ENCODE peak calls at places on chromosomes 12 and 14, in four cellular contexts. O is A549, V is GM12878, D is K562. E is an unnamed sample.

GRCh38 chr14:91509083-91509877 is 830 bp downstream of the PPP4R3A start:
- DNase-seq in V (no peak), O (peak), D (peak), E (peak)

GRCh38 chr12:62767946-62768345 is 167.0 kb downstream of the PPM1H start:
- DNase-seq in O (no peak), D (no peak), V (no peak), E (no peak)

GRCh38 chr12:109618091-109618490 is 44.5 kb downstream of the MVK start:
- DNase-seq in V (no peak), D (no peak), O (no peak), E (no peak)

GRCh38 chr14:52399886-52400599 is 85.9 kb downstream of the PTGER2 start:
- DNase-seq in D (no peak), V (no peak), O (no peak), E (peak)

GRCh38 chr12:116153983-116154382 is 123.5 kb downstream of the MED13L start:
- DNase-seq in O (no peak), V (no peak), D (no peak), E (peak)

GRCh38 chr12:124254126-124254525 is 40.8 kb upstream of the RFLNA start:
- DNase-seq in V (no peak), D (no peak), O (no peak), E (no peak)

GRCh38 chr12:50934371-50934851 is 17.9 kb upstream of the HIGD1C start:
- DNase-seq in D (no peak), O (no peak), V (no peak), E (no peak)

GRCh38 chr12:101969-102878 is 35.7 kb downstream of the IQSEC3 start:
- DNase-seq in O (peak), V (no peak), D (peak), E (peak)

GRCh38 chr12:9124346-9125031 is 8.8 kb upstream of the A2M start:
- DNase-seq in O (no peak), D (no peak), V (no peak), E (no peak)

GRCh38 chr14:95547272-95547625 is 12.4 kb downstream of the GLRX5 start:
- DNase-seq in O (no peak), D (no peak), V (no peak), E (no peak)

GRCh38 chr14:95573313-95573712 is 38.5 kb downstream of the GLRX5 start:
- DNase-seq in V (no peak), D (no peak), O (no peak), E (no peak)

GRCh38 chr14:22491683-22492483 is 97.1 kb downstream of the DAD1 start:
- DNase-seq in O (no peak), D (no peak), V (no peak), E (no peak)

GRCh38 chr12:118102070-118102469 is 1.7 kb downstream of the VSIG10 start:
- DNase-seq in D (no peak), O (peak), V (no peak), E (no peak)

GRCh38 chr14:54207991-54208520 is 188.8 kb upstream of the CDKN3 start:
- DNase-seq in D (no peak), V (no peak), O (no peak), E (no peak)

GRCh38 chr12:41023836-41024235 is 164.3 kb upstream of the PDZRN4 start:
- DNase-seq in O (no peak), D (no peak), V (no peak), E (no peak)

GRCh38 chr12:89355243-89356068 is 3.2 kb upstream of the DUSP6 start:
- DNase-seq in O (no peak), D (no peak), V (no peak), E (no peak)

GRCh38 chr12:115897718-115898117 is 379.8 kb downstream of the MED13L start:
- DNase-seq in D (no peak), V (no peak), O (no peak), E (no peak)

GRCh38 chr14:64841121-64841611 is 38.5 kb downstream of the SPTB start:
- DNase-seq in V (no peak), D (peak), O (peak), E (peak)

GRCh38 chr14:65958664-65959562 is 527.3 kb upstream of the CCDC196 start:
- DNase-seq in O (peak), V (no peak), D (peak), E (peak)

GRCh38 chr12:47838286-47838931 is 18.7 kb upstream of the HDAC7 start:
- DNase-seq in O (peak), V (no peak), D (peak), E (peak)

GRCh38 chr14:83994020-83994419 is 1535.9 kb upstream of the FLRT2 start:
- DNase-seq in O (no peak), V (no peak), D (no peak), E (no peak)

GRCh38 chr14:100867631-100868315 is 35.7 kb downstream of the RTL1 start:
- DNase-seq in D (no peak), V (no peak), O (no peak), E (no peak)

GRCh38 chr12:7303230-7303629 is 642 bp upstream of the ACSM4 start:
- DNase-seq in O (no peak), D (peak), V (no peak), E (no peak)

GRCh38 chr12:68303850-68304249 is 28.3 kb downstream of the MDM1 start:
- DNase-seq in O (no peak), V (no peak), D (no peak), E (no peak)

GRCh38 chr14:20631023-20631820 is 10.3 kb downstream of the OR6S1 start:
- DNase-seq in D (peak), O (peak), V (no peak), E (peak)

GRCh38 chr12:120540445-120540844 is 6.3 kb downstream of the RNF10 start:
- DNase-seq in O (no peak), D (peak), V (no peak), E (no peak)

GRCh38 chr12:106300761-106301160 is 1.8 kb upstream of the TCP11L2 start:
- DNase-seq in D (peak), V (no peak), O (no peak), E (no peak)

GRCh38 chr12:26936559-26937442 is 980 bp downstream of the INTS13 start:
- DNase-seq in O (no peak), V (no peak), D (peak), E (no peak)

GRCh38 chr14:38544766-38545165 is 288.9 kb upstream of the CLEC14A start:
- DNase-seq in D (no peak), O (no peak), V (no peak), E (no peak)

GRCh38 chr14:68401855-68402254 is 391.0 kb downstream of the ZFP36L1 start:
- DNase-seq in D (no peak), O (no peak), V (peak), E (no peak)

GRCh38 chr14:50943261-50943942 is 881 bp downstream of the PYGL start:
- DNase-seq in O (peak), D (peak), V (no peak), E (peak)

GRCh38 chr12:85575115-85576096 is 260.8 kb downstream of the RASSF9 start:
- DNase-seq in O (peak), D (peak), V (peak), E (peak)

DNA sequence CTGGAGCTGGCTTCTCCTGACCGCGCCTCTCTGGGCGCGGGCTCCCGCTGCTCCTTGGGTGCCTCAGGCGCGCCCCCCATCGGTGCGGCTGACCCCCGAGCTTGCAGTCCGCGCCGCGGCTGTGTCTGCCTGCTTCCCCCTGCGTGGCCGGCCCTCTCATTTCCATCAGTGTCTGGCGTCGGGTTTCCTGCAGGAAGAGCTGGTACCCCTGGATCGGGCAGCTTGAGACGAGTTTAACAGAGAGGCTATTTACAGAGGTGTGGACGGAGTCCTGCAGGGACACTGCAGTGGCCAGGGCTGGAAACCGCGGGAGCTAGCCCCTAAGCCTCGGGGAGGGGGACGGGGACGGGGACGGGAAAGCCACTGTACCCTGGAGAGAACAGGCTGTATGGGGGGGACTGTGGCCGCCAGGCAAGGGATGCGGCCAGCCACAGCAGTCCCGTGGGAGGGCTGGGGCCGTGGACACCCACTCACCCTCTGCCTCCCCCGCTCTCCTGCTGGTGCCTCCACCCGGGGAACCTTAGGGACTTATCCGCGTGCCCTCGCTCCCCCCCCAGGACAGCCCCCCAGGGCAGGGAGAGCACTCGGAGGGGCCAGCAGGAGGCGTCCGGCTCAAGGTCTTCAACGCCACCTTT is 3.7 kb upstream of the CACNA2D4 start:
- DNase-seq in O (no peak), D (no peak), V (no peak), E (peak)
- TF ChIP-seq CTCF in O (no peak), D (no peak), V (no peak), E (no peak)

GRCh38 chr14:105497671-105498429 is 6.8 kb downstream of the TEDC1 start:
- DNase-seq in D (no peak), V (no peak), O (no peak), E (no peak)

GRCh38 chr14:105494606-105494929 is 3.5 kb downstream of the TEDC1 start:
- DNase-seq in O (no peak), V (no peak), D (no peak), E (no peak)

GRCh38 chr14:105496831-105497591 is 6.0 kb downstream of the TEDC1 start:
- DNase-seq in V (no peak), O (no peak), D (no peak), E (no peak)

GRCh38 chr14:105495101-105495989 is 4.3 kb downstream of the TEDC1 start:
- DNase-seq in O (no peak), V (no peak), D (no peak), E (no peak)

GRCh38 chr14:105495990-105496830 is 5.2 kb downstream of the TEDC1 start:
- DNase-seq in V (no peak), D (no peak), O (no peak), E (no peak)
- TF ChIP-seq JUNB in V (no peak), D (no peak), O (no peak), E (no peak)

DNA sequence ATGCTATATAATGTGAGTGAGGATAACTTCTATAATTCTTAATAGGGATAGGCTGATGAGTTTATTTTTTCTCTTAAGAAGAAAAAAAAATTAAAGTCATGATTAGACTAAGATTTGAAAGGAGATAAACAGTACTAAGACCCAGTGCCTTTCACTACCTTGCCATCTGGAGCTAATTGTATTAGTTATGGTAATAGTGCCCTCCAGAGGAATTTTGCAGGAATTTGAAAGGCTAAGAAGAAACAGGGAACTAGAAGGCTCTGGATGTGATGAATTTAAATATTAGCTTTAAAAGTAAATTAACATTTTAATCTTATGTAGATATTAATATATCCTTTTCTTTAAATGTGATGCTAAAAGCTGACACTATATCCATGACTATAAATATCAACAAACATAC is 36.6 kb upstream of the PIK3C2G start:
- DNase-seq in O (peak), V (no peak), D (no peak), E (peak)
- TF ChIP-seq CTCF in O (peak), V (peak), D (peak), E (peak)

GRCh38 chr12:46743471-46743870 is 82.3 kb downstream of the SLC38A4 start:
- DNase-seq in O (no peak), D (no peak), V (no peak), E (no peak)

GRCh38 chr12:46749322-46749721 is 76.5 kb downstream of the SLC38A4 start:
- DNase-seq in O (no peak), V (no peak), D (no peak), E (no peak)

DNA sequence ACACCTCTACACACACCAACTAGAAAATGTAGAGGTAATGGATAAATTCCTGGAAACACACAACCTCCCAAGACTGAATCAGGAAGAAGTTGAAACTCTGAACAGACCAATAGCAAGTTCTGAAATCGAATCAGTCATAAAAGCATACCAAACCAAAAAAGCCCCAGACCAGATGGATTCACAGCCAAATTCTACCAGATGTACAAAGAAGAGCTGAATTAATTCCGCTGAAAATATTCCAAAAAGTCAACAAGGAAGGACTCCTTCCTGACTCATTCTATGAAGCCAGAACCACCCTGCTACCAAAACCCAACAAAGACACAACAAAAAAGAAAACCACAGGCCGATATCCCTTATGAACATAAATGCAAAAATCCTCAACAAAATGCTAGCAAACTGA is 81.5 kb downstream of the SLC38A4 start:
- DNase-seq in V (no peak), O (no peak), D (no peak), E (no peak)
- TF ChIP-seq JUNB in V (no peak), O (no peak), D (no peak), E (no peak)

E was measured in GM23338.